ENCODE peak calls at places on chromosomes 1 and 21, in six cellular contexts. E, F, J, M, N and K are unnamed samples.

GRCh38 chr1:8721681-8722324 is 95.6 kb downstream of the RERE start:
- DNase-seq in N (no peak), J (no peak), F (no peak), E (no peak), M (no peak), K (peak)

GRCh38 chr21:28833609-28834008 is 159.1 kb downstream of the LTN1 start:
- DNase-seq in J (no peak), N (no peak), F (no peak), M (no peak), E (no peak), K (no peak)

GRCh38 chr21:17045214-17045835 is 467.5 kb upstream of the CXADR start:
- DNase-seq in J (no peak), F (no peak), E (no peak), N (no peak), M (no peak), K (no peak)

GRCh38 chr1:84299536-84300260 is 1.8 kb upstream of the SAMD13 start:
- DNase-seq in N (no peak), M (no peak), F (no peak), E (no peak), J (no peak), K (no peak)

GRCh38 chr1:88731475-88731874 is 47.4 kb downstream of the PKN2 start:
- DNase-seq in M (no peak), N (no peak), E (no peak), J (no peak), F (no peak), K (no peak)

GRCh38 chr1:70685300-70686286 is 274.5 kb downstream of the CTH start:
- DNase-seq in N (peak), M (peak), J (peak), F (peak), E (peak), K (peak)

GRCh38 chr1:92663769-92664168 is 121.1 kb downstream of the EVI5 start:
- DNase-seq in J (no peak), E (no peak), N (no peak), M (no peak), F (no peak), K (no peak)

GRCh38 chr1:21783679-21784603 is 992 bp upstream of the USP48 start:
- DNase-seq in M (no peak), E (peak), J (peak), N (peak), F (peak), K (peak)

GRCh38 chr21:17775431-17776126 is 43.6 kb downstream of the C21orf91 start:
- DNase-seq in J (peak), F (peak), N (no peak), E (no peak), M (no peak), K (no peak)

GRCh38 chr1:235022341-235023196 is 106.1 kb downstream of the TOMM20 start:
- DNase-seq in F (no peak), J (no peak), E (no peak), M (no peak), N (no peak), K (no peak)

GRCh38 chr1:20376880-20377494 is 86.3 kb downstream of the VWA5B1 start:
- DNase-seq in F (peak), N (peak), E (peak), J (no peak), M (peak), K (peak)

GRCh38 chr1:71049951-71050598 is 2.5 kb upstream of the PTGER3 start:
- DNase-seq in F (peak), E (peak), N (no peak), J (peak), M (peak), K (peak)

GRCh38 chr1:64983110-64983509 is 16.8 kb upstream of the JAK1 start:
- DNase-seq in N (no peak), M (no peak), J (no peak), F (peak), E (no peak), K (no peak)

GRCh38 chr1:48227165-48228013 is 4.9 kb downstream of the SLC5A9 start:
- DNase-seq in E (no peak), M (no peak), N (no peak), J (no peak), F (no peak), K (no peak)

GRCh38 chr1:184167352-184167751 is 115.8 kb downstream of the TSEN15 start:
- DNase-seq in E (no peak), F (no peak), N (no peak), M (no peak), J (no peak), K (no peak)

GRCh38 chr1:18649713-18650370 is 19.2 kb downstream of the PAX7 start:
- DNase-seq in M (no peak), E (peak), N (no peak), F (no peak), J (no peak), K (no peak)

GRCh38 chr21:36209626-36210171 is 53.1 kb downstream of the DOP1B start:
- DNase-seq in F (peak), E (peak), N (no peak), J (no peak), M (peak), K (peak)

GRCh38 chr1:44359234-44359937 is 4.3 kb upstream of the ERI3 start:
- DNase-seq in J (no peak), E (no peak), N (no peak), M (no peak), F (no peak), K (no peak)

GRCh38 chr21:28444131-28444530 is 548.5 kb downstream of the LTN1 start:
- DNase-seq in M (no peak), E (no peak), N (no peak), J (no peak), F (no peak), K (no peak)

GRCh38 chr21:32749662-32750061 is 21.8 kb upstream of the SYNJ1 start:
- DNase-seq in N (no peak), J (no peak), M (no peak), E (no peak), F (no peak), K (no peak)

GRCh38 chr1:203835476-203835875 is 25.9 kb upstream of the SNRPE start:
- DNase-seq in E (no peak), M (no peak), N (no peak), F (no peak), J (no peak), K (no peak)

GRCh38 chr1:53734650-53735211 is 4.2 kb downstream of the GLIS1 start:
- DNase-seq in M (no peak), N (no peak), E (no peak), F (no peak), J (no peak), K (no peak)

GRCh38 chr1:53732409-53732808 is 6.6 kb downstream of the GLIS1 start:
- DNase-seq in F (no peak), M (no peak), J (no peak), E (no peak), N (no peak), K (no peak)

GRCh38 chr1:53733975-53734649 is 4.9 kb downstream of the GLIS1 start:
- DNase-seq in J (no peak), N (no peak), E (no peak), M (no peak), F (no peak), K (no peak)

GRCh38 chr1:53732912-53733317 is 6.0 kb downstream of the GLIS1 start:
- DNase-seq in J (no peak), E (no peak), N (no peak), F (no peak), M (no peak), K (no peak)

GRCh38 chr1:53733447-53733931 is 5.5 kb downstream of the GLIS1 start:
- DNase-seq in M (no peak), J (no peak), N (no peak), E (no peak), F (no peak), K (no peak)
- TF ChIP-seq ZNF274 in M (no peak), J (no peak), N (no peak), E (no peak), F (no peak), K (no peak)

GRCh38 chr1:185969524-185969991 is 235.4 kb downstream of the HMCN1 start:
- DNase-seq in F (no peak), N (no peak), M (no peak), E (no peak), J (no peak), K (no peak)

GRCh38 chr1:185973645-185974044 is 239.5 kb downstream of the HMCN1 start:
- DNase-seq in E (no peak), M (no peak), F (no peak), N (no peak), J (no peak), K (no peak)

GRCh38 chr1:185969028-185969427 is 234.8 kb downstream of the HMCN1 start:
- DNase-seq in N (no peak), M (no peak), F (no peak), J (no peak), E (no peak), K (no peak)

GRCh38 chr1:185972096-185972875 is 238.1 kb downstream of the HMCN1 start:
- DNase-seq in E (no peak), N (no peak), M (no peak), F (no peak), J (no peak), K (no peak)

DNA sequence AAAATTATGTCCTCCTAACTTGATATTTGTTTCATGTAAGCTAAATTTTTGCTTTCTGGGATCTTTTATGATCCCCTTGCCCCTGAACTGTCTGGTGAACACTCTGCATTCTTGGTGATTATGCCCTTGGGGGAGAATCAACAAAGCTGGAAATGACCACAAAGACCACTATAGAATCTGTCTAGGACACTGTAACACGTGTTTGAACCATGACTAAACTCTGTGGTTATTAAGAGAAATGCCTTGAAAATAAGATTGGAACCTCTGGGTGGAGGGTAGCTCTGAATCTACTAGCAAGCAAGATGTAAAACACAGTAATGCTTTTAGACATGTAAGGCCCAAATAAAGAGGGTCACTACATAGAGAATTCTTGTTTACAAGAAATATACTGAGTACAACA is 237.5 kb downstream of the HMCN1 start:
- DNase-seq in E (no peak), F (no peak), N (no peak), M (no peak), J (no peak), K (no peak)
- TF ChIP-seq ZNF274 in E (no peak), F (no peak), N (no peak), M (no peak), J (no peak), K (no peak)

DNA sequence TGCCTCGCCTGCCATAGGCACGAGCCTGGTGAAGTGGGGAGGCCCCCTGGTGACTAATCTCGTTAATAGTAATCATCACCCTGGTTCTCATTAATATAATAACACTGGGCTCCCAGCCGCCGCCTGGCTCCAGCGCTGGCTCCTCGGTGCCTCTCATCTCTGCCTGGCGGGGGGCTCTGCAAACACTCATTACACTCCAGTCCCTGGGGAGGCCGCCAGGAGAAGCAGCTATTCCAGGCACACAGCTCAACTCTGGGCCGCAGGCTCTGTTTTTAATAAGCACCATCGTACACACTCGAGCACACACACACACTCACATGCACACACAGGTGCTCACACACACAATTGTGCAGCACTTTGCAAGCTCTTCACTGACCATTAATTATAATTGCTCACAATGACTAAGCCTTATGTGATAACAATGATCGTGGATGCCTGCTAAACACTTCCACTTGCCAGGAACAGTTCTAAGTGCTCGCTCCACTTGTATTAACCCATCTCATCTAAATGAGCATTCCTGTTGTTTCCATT is 52.2 kb downstream of the SDC3 start:
- DNase-seq in M (no peak), F (no peak), E (no peak), N (no peak), J (no peak), K (no peak)
- TF ChIP-seq ZNF274 in M (no peak), F (no peak), E (no peak), N (no peak), J (no peak), K (no peak)

GRCh38 chr1:172719694-172720138 is 60.8 kb downstream of the FASLG start:
- DNase-seq in E (peak), J (no peak), N (no peak), M (peak), F (peak), K (peak)
- TF ChIP-seq ZNF274 in E (no peak), J (no peak), N (no peak), M (no peak), F (no peak), K (no peak)

GRCh38 chr1:202123336-202123813 is 658 bp downstream of the GPR37L1 start:
- DNase-seq in F (no peak), J (no peak), M (no peak), E (no peak), N (no peak), K (no peak)

GRCh38 chr1:202122639-202123335 is at the start of gene GPR37L1:
- DNase-seq in E (no peak), N (peak), M (no peak), F (peak), J (no peak), K (peak)

GRCh38 chr1:202126426-202126825 is 3.7 kb downstream of the GPR37L1 start:
- DNase-seq in M (no peak), E (no peak), N (no peak), F (no peak), J (no peak), K (no peak)

GRCh38 chr1:202125611-202126010 is 2.9 kb downstream of the GPR37L1 start:
- DNase-seq in E (no peak), M (no peak), J (no peak), F (no peak), N (no peak), K (no peak)

DNA sequence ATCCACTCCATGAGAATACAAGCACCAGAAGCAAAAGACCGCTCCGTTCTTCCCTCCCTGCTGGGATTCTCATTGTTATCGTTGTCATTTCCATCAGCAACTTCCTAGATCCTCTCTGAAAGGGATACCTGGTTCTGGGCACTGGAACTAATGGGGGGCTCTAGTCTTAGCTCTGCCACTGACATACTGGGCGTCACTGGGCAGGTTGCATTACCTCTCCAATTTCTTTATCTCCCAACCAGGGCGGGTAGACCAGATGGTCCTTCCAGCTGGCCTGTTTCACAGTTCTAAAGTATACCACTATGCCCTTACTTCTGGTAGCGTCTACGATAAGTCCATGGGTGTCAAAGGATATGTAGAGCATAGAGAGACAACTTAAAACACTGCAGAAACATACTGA is 1.4 kb downstream of the GPR37L1 start:
- DNase-seq in M (no peak), E (no peak), J (no peak), F (no peak), N (no peak), K (no peak)
- TF ChIP-seq ZNF274 in M (no peak), E (no peak), J (no peak), F (no peak), N (no peak), K (no peak)

GRCh38 chr1:66654643-66655042 is 97.6 kb upstream of the DYNLT5 start:
- DNase-seq in F (no peak), J (no peak), E (no peak), M (no peak), N (no peak), K (no peak)

GRCh38 chr1:66648896-66649597 is 103.2 kb upstream of the DYNLT5 start:
- DNase-seq in J (peak), M (no peak), E (no peak), F (no peak), N (no peak), K (no peak)

GRCh38 chr1:66652556-66652955 is 99.7 kb upstream of the DYNLT5 start:
- DNase-seq in M (no peak), F (no peak), J (no peak), E (peak), N (no peak), K (no peak)
- TF ChIP-seq ZNF274 in M (no peak), F (no peak), J (no peak), E (no peak), N (no peak), K (no peak)

DNA sequence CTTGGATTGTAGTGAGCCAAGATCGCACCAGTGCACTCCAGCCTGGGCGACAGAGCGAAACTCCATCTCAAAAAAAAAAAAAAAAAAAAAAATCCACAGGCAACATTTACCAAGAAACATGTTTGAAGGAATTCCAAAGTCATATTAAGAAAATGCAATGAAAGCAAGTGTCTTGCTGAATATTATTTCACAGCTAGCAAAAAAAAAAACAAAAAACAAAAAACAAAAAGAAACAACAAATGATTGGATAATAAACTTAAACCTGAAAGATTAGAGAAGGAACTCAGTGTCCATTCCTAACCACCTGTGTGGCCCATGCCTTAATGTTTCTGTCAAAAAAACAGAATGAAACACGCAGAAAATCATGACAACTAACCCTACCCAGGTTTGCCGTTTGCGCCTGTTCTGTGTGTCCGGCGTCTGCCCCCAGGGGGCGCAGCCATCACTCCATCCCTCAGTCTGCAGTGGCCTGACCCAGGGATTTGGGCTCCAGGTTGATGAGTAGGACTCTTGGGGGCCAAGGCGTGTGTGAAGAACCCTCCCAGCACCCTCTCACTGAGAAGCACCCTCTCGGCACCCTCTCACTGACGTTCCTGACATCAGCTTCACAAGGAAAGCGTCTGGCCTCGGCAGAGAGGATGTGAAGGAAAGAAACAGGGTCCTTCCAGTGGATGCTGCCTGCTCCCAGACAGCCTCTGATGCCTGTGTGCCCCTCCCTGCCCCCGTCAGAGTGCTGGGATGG is 19.2 kb upstream of the PTTG1IP start:
- DNase-seq in E (no peak), J (no peak), M (peak), F (no peak), N (no peak), K (peak)
- TF ChIP-seq ZNF274 in E (no peak), J (no peak), M (no peak), F (no peak), N (no peak), K (no peak)

GRCh38 chr1:62325696-62326095 is 6.5 kb upstream of the KANK4 start:
- DNase-seq in N (no peak), J (no peak), F (peak), M (no peak), E (no peak), K (no peak)

GRCh38 chr1:62327360-62328051 is 8.3 kb upstream of the KANK4 start:
- DNase-seq in F (no peak), E (no peak), M (no peak), J (no peak), N (no peak), K (no peak)

GRCh38 chr1:62321438-62321837 is 2.2 kb upstream of the KANK4 start:
- DNase-seq in M (peak), N (no peak), J (no peak), F (no peak), E (no peak), K (no peak)

GRCh38 chr1:62325076-62325475 is 5.8 kb upstream of the KANK4 start:
- DNase-seq in N (no peak), F (peak), M (no peak), J (no peak), E (no peak), K (no peak)
- TF ChIP-seq ZNF274 in N (no peak), F (no peak), M (no peak), J (no peak), E (no peak), K (no peak)

GRCh38 chr1:225465793-225466517 is 38.1 kb upstream of the LBR start:
- DNase-seq in E (no peak), F (no peak), M (no peak), J (no peak), N (no peak), K (no peak)
- TF ChIP-seq ZNF274 in E (no peak), F (no peak), M (no peak), J (no peak), N (no peak), K (no peak)